ENCODE peak calls at places on chromosomes 4 and X, in six cellular contexts. W is Peyer's patch, J is breast epithelium, G is adrenal gland, U is psoas muscle, L is tibial nerve. Q is an unnamed sample.

GRCh38 chr4:8502836-8503585 is 62.4 kb downstream of the TRMT44 start:
- DNase-seq in W (no peak), J (no peak), G (no peak), U (no peak), L (no peak), Q (no peak)

GRCh38 chrX:150575415-150575814 is 7.0 kb downstream of the MTM1 start:
- DNase-seq in W (no peak), J (no peak), G (no peak), U (no peak), L (no peak), Q (no peak)

GRCh38 chr4:18675586-18675985 is 654.0 kb upstream of the LCORL start:
- DNase-seq in W (no peak), J (no peak), G (no peak), U (no peak), L (no peak), Q (no peak)

GRCh38 chr4:110540606-110541440 is 64.9 kb downstream of the ENPEP start:
- DNase-seq in W (no peak), J (no peak), G (no peak), U (no peak), L (no peak), Q (no peak)

GRCh38 chrX:153635788-153636668 is 11.0 kb upstream of the DUSP9 start:
- DNase-seq in W (no peak), J (no peak), G (no peak), U (no peak), L (no peak), Q (no peak)

GRCh38 chrX:21802844-21803243 is 36.6 kb upstream of the MBTPS2 start:
- DNase-seq in W (no peak), J (no peak), G (no peak), U (no peak), L (no peak), Q (no peak)

GRCh38 chr4:53921856-53922255 is 142.5 kb downstream of the CHIC2 start:
- DNase-seq in W (no peak), J (no peak), G (no peak), U (no peak), L (no peak), Q (no peak)

GRCh38 chr4:30103455-30103854 is 616.7 kb upstream of the PCDH7 start:
- DNase-seq in W (no peak), J (no peak), G (no peak), U (no peak), L (no peak), Q (no peak)

GRCh38 chrX:39726810-39727209 is 370.9 kb downstream of the BCOR start:
- DNase-seq in W (no peak), J (no peak), G (no peak), U (no peak), L (no peak), Q (no peak)

GRCh38 chrX:56968980-56969379 is 26.4 kb downstream of the SPIN3 start:
- DNase-seq in W (no peak), J (no peak), G (no peak), U (no peak), L (no peak), Q (no peak)

GRCh38 chrX:71056857-71057256 is 11.3 kb downstream of the SNX12 start:
- DNase-seq in W (no peak), J (no peak), G (no peak), U (no peak), L (no peak), Q (no peak)

GRCh38 chrX:109393859-109394258 is 88.0 kb downstream of the GUCY2F start:
- DNase-seq in W (no peak), J (no peak), G (no peak), U (no peak), L (no peak), Q (no peak)

GRCh38 chr4:108270466-108271450 is 102.0 kb upstream of the LEF1 start:
- DNase-seq in W (no peak), J (no peak), G (no peak), U (no peak), L (no peak), Q (no peak)

GRCh38 chrX:105228602-105229001 is 8.1 kb upstream of the TEX13A start:
- DNase-seq in W (no peak), J (no peak), G (no peak), U (no peak), L (no peak), Q (no peak)

GRCh38 chrX:72265263-72265662 is 11.8 kb downstream of the RPS4X start:
- DNase-seq in W (no peak), J (no peak), G (no peak), U (no peak), L (no peak), Q (no peak)

GRCh38 chrX:40278340-40279090 is 180.8 kb upstream of the BCOR start:
- DNase-seq in W (no peak), J (no peak), G (no peak), U (no peak), L (no peak), Q (no peak)

GRCh38 chr4:137361756-137362470 is 170.4 kb downstream of the PCDH18 start:
- DNase-seq in W (no peak), J (no peak), G (no peak), U (no peak), L (no peak), Q (no peak)

GRCh38 chrX:72358313-72358712 is 52.6 kb upstream of the CITED1 start:
- DNase-seq in W (no peak), J (no peak), G (no peak), U (no peak), L (no peak), Q (no peak)

GRCh38 chr4:3342182-3342854 is 49.5 kb downstream of the RGS12 start:
- DNase-seq in W (no peak), J (no peak), G (peak; percentile 13), U (no peak), L (no peak), Q (no peak)

GRCh38 chr4:38803833-38804653 is 548 bp downstream of the TLR1 start:
- DNase-seq in W (no peak), J (no peak), G (no peak), U (no peak), L (no peak), Q (no peak)

GRCh38 chrX:151982217-151982616 is 7.7 kb upstream of the GABRE start:
- DNase-seq in W (no peak), J (no peak), G (no peak), U (no peak), L (no peak), Q (no peak)

GRCh38 chr4:153113061-153113837 is 91.0 kb upstream of the TRIM2 start:
- DNase-seq in W (no peak), J (no peak), G (no peak), U (no peak), L (no peak), Q (no peak)

GRCh38 chrX:133337250-133337649 is 78.0 kb downstream of the GPC4 start:
- DNase-seq in W (no peak), J (peak; percentile 50), G (peak; percentile 51), U (no peak), L (no peak), Q (no peak)

GRCh38 chrX:46922601-46923000 is 10.4 kb downstream of the JADE3 start:
- DNase-seq in W (no peak), J (no peak), G (no peak), U (no peak), L (no peak), Q (no peak)

GRCh38 chr4:167606551-167606950 is 372.3 kb upstream of the SPOCK3 start:
- DNase-seq in W (no peak), J (no peak), G (no peak), U (no peak), L (no peak), Q (no peak)

GRCh38 chr4:86482851-86483490 is 111.1 kb upstream of the PTPN13 start:
- DNase-seq in W (no peak), J (no peak), G (no peak), U (no peak), L (no peak), Q (no peak)
- TF ChIP-seq CTCF in W (no peak), J (no peak), G (no peak), U (no peak), L (no peak), Q (peak; percentile 19)

GRCh38 chr4:112516401-112517066 is 554 bp upstream of the NEUROG2 start:
- DNase-seq in W (no peak), J (no peak), G (no peak), U (peak; percentile 21), L (no peak), Q (no peak)
- H3K27me3 ChIP-seq in W (peaks cover 4% of the 10 kb centered on the region), J (no peaks in the 10 kb centered on the region), G (peaks cover 92% of the 10 kb centered on the region), U (no peaks in the 10 kb centered on the region), L (peaks cover 99% of the 10 kb centered on the region), Q (peaks cover 100% of the 10 kb centered on the region)

GRCh38 chr4:172147702-172148101 is 334.5 kb downstream of the GALNTL6 start:
- DNase-seq in W (no peak), J (no peak), G (no peak), U (no peak), L (no peak), Q (no peak)
- TF ChIP-seq CTCF in W (no peak), J (no peak), G (no peak), U (no peak), L (no peak), Q (no peak)

GRCh38 chrX:82384401-82384800 is 1123.7 kb upstream of the POU3F4 start:
- DNase-seq in W (no peak), J (no peak), G (no peak), U (no peak), L (no peak), Q (no peak)
- H3K27me3 ChIP-seq in W (no peaks in the 10 kb centered on the region), J (no peaks in the 10 kb centered on the region), G (peaks cover 8% of the 10 kb centered on the region), U (no peaks in the 10 kb centered on the region), L (no peaks in the 10 kb centered on the region), Q (no peaks in the 10 kb centered on the region)

GRCh38 chrX:114619874-114620273 is 36.0 kb downstream of the HTR2C start:
- DNase-seq in W (no peak), J (no peak), G (no peak), U (no peak), L (no peak), Q (no peak)
- TF ChIP-seq CTCF in W (no peak), J (no peak), G (peak; percentile 52), U (peak; percentile 23), L (no peak), Q (peak; percentile 15)

GRCh38 chrX:625137-625691 is 5.4 kb upstream of the SHOX start:
- DNase-seq in W (no peak), J (no peak), G (no peak), U (no peak), L (no peak), Q (no peak)
- H3K27me3 ChIP-seq in W (no peaks in the 10 kb centered on the region), J (no peaks in the 10 kb centered on the region), G (peaks cover 26% of the 10 kb centered on the region), U (peaks cover 1% of the 10 kb centered on the region), L (peaks cover 52% of the 10 kb centered on the region), Q (peaks cover 73% of the 10 kb centered on the region)